ENCODE peak calls at places on chromosomes 3 and 15, in eight cellular contexts. T, M, K, H, C, Z, R and F are unnamed samples.

GRCh38 chr15:32222716-32223115 is 180.4 kb downstream of the GOLGA8K start:
- DNase-seq in R (no peak), K (no peak), H (no peak), M (no peak), T (no peak), Z (no peak), C (no peak), F (no peak)

GRCh38 chr3:30645077-30645476 is 38.7 kb downstream of the TGFBR2 start:
- DNase-seq in C (no peak), R (no peak), Z (no peak), T (no peak), K (no peak), M (no peak), H (no peak), F (no peak)

GRCh38 chr3:193879099-193879863 is 256.7 kb upstream of the HES1 start:
- DNase-seq in R (no peak), Z (no peak), M (peak), C (no peak), K (no peak), T (no peak), H (no peak), F (no peak)

GRCh38 chr3:15708882-15709677 is 88.7 kb downstream of the ANKRD28 start:
- DNase-seq in Z (peak), C (no peak), M (no peak), H (no peak), T (no peak), R (no peak), K (no peak), F (no peak)

GRCh38 chr3:79236488-79236887 is 531.3 kb downstream of the ROBO1 start:
- DNase-seq in Z (peak), M (no peak), K (no peak), T (no peak), C (no peak), R (no peak), H (no peak), F (no peak)

GRCh38 chr3:108001457-108001856 is 89.4 kb downstream of the CD47 start:
- DNase-seq in Z (no peak), R (no peak), H (no peak), C (no peak), T (no peak), K (no peak), M (peak), F (no peak)

GRCh38 chr3:129119365-129120100 is 2.1 kb downstream of the RAB43 start:
- DNase-seq in Z (no peak), K (no peak), C (no peak), T (no peak), R (no peak), H (no peak), M (no peak), F (no peak)

GRCh38 chr15:67181221-67181639 is 73.2 kb downstream of the AAGAB start:
- DNase-seq in H (no peak), R (no peak), Z (no peak), T (peak), M (no peak), C (no peak), K (no peak), F (no peak)

GRCh38 chr15:63493451-63493850 is 10.9 kb upstream of the USP3 start:
- DNase-seq in H (no peak), R (no peak), C (no peak), Z (no peak), M (no peak), T (no peak), K (no peak), F (no peak)

GRCh38 chr3:52891615-52892081 is 5.7 kb downstream of the STIMATE start:
- DNase-seq in Z (no peak), K (no peak), H (no peak), C (no peak), T (no peak), M (no peak), R (no peak), F (no peak)

GRCh38 chr3:169964176-169964575 is 2.4 kb upstream of the SEC62 start:
- DNase-seq in K (no peak), C (peak), Z (peak), M (no peak), H (no peak), T (no peak), R (no peak), F (no peak)